ENCODE peak calls at places on chromosomes 12 and 14, in eight cellular contexts. U is ureter, S is MM.1S, P is stomach, I is T-helper 1 cell, C is WTC11, G is germinal center, B is KBM-7. L is an unnamed sample.
A peak's percentile ranks its signal among the peaks of the same experiment; 100 is the strongest.

GRCh38 chr14:69376439-69376838 is 21.7 kb downstream of the ERH start:
- DNase-seq in U (no peak), S (no peak), P (no peak), I (no peak), C (no peak), G (no peak), B (no peak), L (no peak)

GRCh38 chr12:52745554-52745953 is 31.6 kb downstream of the KRT76 start:
- DNase-seq in U (no peak), S (no peak), P (no peak), I (no peak), C (no peak), G (no peak), B (no peak), L (no peak)

GRCh38 chr12:117921922-117922777 is 46.6 kb downstream of the KSR2 start:
- DNase-seq in U (no peak), S (no peak), P (no peak), I (no peak), C (no peak), G (no peak), B (no peak), L (no peak)

GRCh38 chr12:66399626-66399931 is 97.3 kb downstream of the HELB start:
- DNase-seq in U (no peak), S (no peak), P (no peak), I (no peak), C (no peak), G (no peak), B (no peak), L (no peak)

GRCh38 chr12:52907092-52907810 is 2.4 kb upstream of the KRT8 start:
- DNase-seq in U (peak; percentile 87), S (no peak), P (peak; percentile 94), I (no peak), C (peak; percentile 41), G (no peak), B (peak; percentile 54), L (peak; percentile 75)

GRCh38 chr12:109385339-109386078 is 37.8 kb downstream of the MYO1H start:
- DNase-seq in U (peak; percentile 43), S (peak; percentile 46), P (no peak), I (no peak), C (no peak), G (peak; percentile 10), B (peak; percentile 66), L (peak; percentile 47)

GRCh38 chr14:65815127-65815526 is 402.6 kb downstream of the FUT8 start:
- DNase-seq in U (no peak), S (no peak), P (no peak), I (no peak), C (no peak), G (no peak), B (no peak), L (no peak)

GRCh38 chr12:113194971-113195391 is 9.5 kb downstream of the RITA1 start:
- DNase-seq in U (no peak), S (no peak), P (no peak), I (no peak), C (no peak), G (no peak), B (no peak), L (no peak)

GRCh38 chr14:75435473-75435872 is 7.7 kb downstream of the JDP2 start:
- DNase-seq in U (no peak), S (no peak), P (no peak), I (no peak), C (no peak), G (no peak), B (no peak), L (no peak)

GRCh38 chr14:77177623-77178185 is 3.9 kb upstream of the TMEM63C start:
- DNase-seq in U (no peak), S (no peak), P (no peak), I (no peak), C (no peak), G (no peak), B (peak; percentile 40), L (no peak)

GRCh38 chr12:111203969-111204368 is 164.9 kb downstream of the PHETA1 start:
- DNase-seq in U (no peak), S (no peak), P (no peak), I (no peak), C (no peak), G (no peak), B (no peak), L (no peak)

GRCh38 chr14:29454026-29454693 is 473.5 kb downstream of the PRKD1 start:
- DNase-seq in U (no peak), S (no peak), P (no peak), I (no peak), C (peak; percentile 10), G (no peak), B (no peak), L (no peak)

GRCh38 chr12:49868952-49869815 is 26.3 kb upstream of the BCDIN3D start:
- DNase-seq in U (peak; percentile 90), S (no peak), P (peak; percentile 83), I (no peak), C (no peak), G (no peak), B (peak; percentile 80), L (peak; percentile 85)

GRCh38 chr14:101228949-101229541 is 325.5 kb upstream of the RTL1 start:
- DNase-seq in U (peak; percentile 33), S (no peak), P (no peak), I (no peak), C (no peak), G (no peak), B (no peak), L (peak; percentile 9)

GRCh38 chr12:23556661-23557060 is 392.8 kb downstream of the SOX5 start:
- DNase-seq in U (no peak), S (no peak), P (no peak), I (no peak), C (no peak), G (no peak), B (no peak), L (no peak)

GRCh38 chr14:23177181-23177580 is 6.3 kb downstream of the SLC7A8 start:
- DNase-seq in U (no peak), S (no peak), P (peak; percentile 52), I (no peak), C (no peak), G (no peak), B (no peak), L (peak; percentile 38)

GRCh38 chr12:108884116-108885012 is 4.5 kb downstream of the DAO start:
- DNase-seq in U (no peak), S (peak; percentile 56), P (peak; percentile 65), I (peak; percentile 22), C (peak; percentile 80), G (peak; percentile 64), B (peak; percentile 69), L (peak; percentile 60)

L was measured in Caco-2.